ENCODE peak calls at places on chromosomes 4 and X, in eight cellular contexts. A, R, F, G, H, N, U and I are unnamed samples.

GRCh38 chr4:143405197-143405730 is 68.6 kb downstream of the GAB1 start:
- DNase-seq in A (no peak), R (peak; percentile 38), F (no peak), G (no peak), H (no peak), N (no peak), U (no peak), I (no peak)

GRCh38 chrX:9352683-9353430 is 112.0 kb upstream of the TBL1X start:
- DNase-seq in A (no peak), R (no peak), F (peak; percentile 80), G (peak; percentile 70), H (no peak), N (peak; percentile 39), U (peak; percentile 61), I (peak; percentile 11)

GRCh38 chr4:86400216-86400615 is 40.4 kb upstream of the MAPK10 start:
- DNase-seq in A (no peak), R (no peak), F (peak; percentile 11), G (peak; percentile 13), H (no peak), N (no peak), U (no peak), I (no peak)

GRCh38 chr4:663438-664428 is 10.3 kb downstream of the ATP5ME start:
- DNase-seq in A (no peak), R (no peak), F (peak; percentile 34), G (no peak), H (peak; percentile 50), N (peak; percentile 81), U (no peak), I (no peak)

GRCh38 chr4:147550626-147551250 is 66.5 kb upstream of the TMEM184C start:
- DNase-seq in A (no peak), R (peak; percentile 75), F (peak; percentile 51), G (peak; percentile 57), H (no peak), N (no peak), U (peak; percentile 73), I (no peak)

GRCh38 chr4:151167561-151167960 is 68.1 kb downstream of the RPS3A start:
- DNase-seq in A (no peak), R (no peak), F (no peak), G (no peak), H (no peak), N (no peak), U (no peak), I (no peak)

GRCh38 chrX:103276581-103277002 is at the start of gene TCEAL5:
- DNase-seq in A (no peak), R (no peak), F (no peak), G (no peak), H (peak; percentile 9), N (no peak), U (no peak), I (no peak)

GRCh38 chrX:35787867-35788266 is 10.3 kb upstream of the MAGEB16 start:
- DNase-seq in A (no peak), R (no peak), F (no peak), G (no peak), H (no peak), N (no peak), U (no peak), I (no peak)

GRCh38 chr4:3670521-3671519 is 95.4 kb upstream of the ADRA2C start:
- DNase-seq in A (no peak), R (no peak), F (no peak), G (no peak), H (no peak), N (no peak), U (no peak), I (no peak)

GRCh38 chrX:18348047-18348446 is 6.4 kb downstream of the SCML2 start:
- DNase-seq in A (no peak), R (no peak), F (no peak), G (no peak), H (no peak), N (no peak), U (no peak), I (no peak)